ENCODE peak calls at places on chromosome 9, in seven cellular contexts. One of them, this sample, is unnamed. For H3K36me3, the result is how much of the 10 kb centered on the place peaks cover.

GRCh38 chr9:134375430-134376385 is 49.5 kb downstream of the RXRA start:
- DNase-seq in GM06990: no peak
- DNase-seq in tibial artery: peak
- DNase-seq in right lobe of liver: peak
- DNase-seq in left ventricle myocardium inferior: peak
- DNase-seq in pancreas: peak
- DNase-seq in sigmoid colon: peak
- DNase-seq in this sample: peak

GRCh38 chr9:16001856-16002255 is 449.0 kb downstream of the CCDC171 start:
- DNase-seq in left ventricle myocardium inferior: no peak
- DNase-seq in pancreas: no peak
- DNase-seq in tibial artery: no peak
- DNase-seq in sigmoid colon: no peak
- DNase-seq in right lobe of liver: no peak
- DNase-seq in GM06990: no peak
- DNase-seq in this sample: peak

GRCh38 chr9:31445960-31446359 is 938.5 kb upstream of the ACO1 start:
- DNase-seq in tibial artery: no peak
- DNase-seq in GM06990: no peak
- DNase-seq in pancreas: no peak
- DNase-seq in right lobe of liver: no peak
- DNase-seq in sigmoid colon: no peak
- DNase-seq in left ventricle myocardium inferior: no peak
- DNase-seq in this sample: no peak

GRCh38 chr9:125393426-125393825 is 131.8 kb downstream of the GAPVD1 start:
- DNase-seq in right lobe of liver: no peak
- DNase-seq in tibial artery: no peak
- DNase-seq in sigmoid colon: no peak
- DNase-seq in GM06990: peak
- DNase-seq in pancreas: no peak
- DNase-seq in left ventricle myocardium inferior: no peak
- DNase-seq in this sample: peak

GRCh38 chr9:27436234-27436633 is 87.9 kb upstream of the IFNK start:
- DNase-seq in GM06990: no peak
- DNase-seq in sigmoid colon: no peak
- DNase-seq in tibial artery: no peak
- DNase-seq in left ventricle myocardium inferior: no peak
- DNase-seq in pancreas: no peak
- DNase-seq in right lobe of liver: no peak
- DNase-seq in this sample: peak

GRCh38 chr9:124934290-124934689 is 6.6 kb downstream of the GOLGA1 start:
- DNase-seq in tibial artery: no peak
- DNase-seq in left ventricle myocardium inferior: no peak
- DNase-seq in pancreas: no peak
- DNase-seq in right lobe of liver: no peak
- DNase-seq in sigmoid colon: no peak
- DNase-seq in GM06990: no peak
- DNase-seq in this sample: peak

GRCh38 chr9:93084471-93084881 is 11.5 kb upstream of the CARD19 start:
- DNase-seq in tibial artery: peak
- DNase-seq in left ventricle myocardium inferior: no peak
- DNase-seq in pancreas: peak
- DNase-seq in right lobe of liver: peak
- DNase-seq in sigmoid colon: peak
- DNase-seq in GM06990: no peak
- DNase-seq in this sample: no peak

GRCh38 chr9:123742009-123742767 is 187.7 kb downstream of the DENND1A start:
- DNase-seq in GM06990: no peak
- DNase-seq in pancreas: no peak
- DNase-seq in tibial artery: peak
- DNase-seq in sigmoid colon: peak
- DNase-seq in left ventricle myocardium inferior: peak
- DNase-seq in right lobe of liver: peak
- DNase-seq in this sample: no peak

GRCh38 chr9:91522496-91522895 is 98.9 kb upstream of the NFIL3 start:
- DNase-seq in pancreas: no peak
- DNase-seq in sigmoid colon: no peak
- DNase-seq in right lobe of liver: no peak
- DNase-seq in GM06990: no peak
- DNase-seq in left ventricle myocardium inferior: no peak
- DNase-seq in tibial artery: no peak
- DNase-seq in this sample: no peak

GRCh38 chr9:80648336-80648735 is 1041.0 kb downstream of the TLE1 start:
- DNase-seq in sigmoid colon: no peak
- DNase-seq in pancreas: no peak
- DNase-seq in right lobe of liver: no peak
- DNase-seq in left ventricle myocardium inferior: no peak
- DNase-seq in GM06990: no peak
- DNase-seq in tibial artery: no peak
- DNase-seq in this sample: peak

GRCh38 chr9:104858271-104858670 is 69.7 kb downstream of the ABCA1 start:
- DNase-seq in left ventricle myocardium inferior: no peak
- DNase-seq in pancreas: no peak
- DNase-seq in tibial artery: no peak
- DNase-seq in sigmoid colon: no peak
- DNase-seq in right lobe of liver: no peak
- DNase-seq in GM06990: no peak
- DNase-seq in this sample: no peak

GRCh38 chr9:18351216-18351615 is 122.7 kb upstream of the ADAMTSL1 start:
- DNase-seq in tibial artery: no peak
- DNase-seq in left ventricle myocardium inferior: no peak
- DNase-seq in pancreas: no peak
- DNase-seq in right lobe of liver: no peak
- DNase-seq in GM06990: no peak
- DNase-seq in sigmoid colon: no peak
- DNase-seq in this sample: no peak

GRCh38 chr9:121253821-121254471 is 14.0 kb upstream of the GSN start:
- DNase-seq in pancreas: no peak
- DNase-seq in left ventricle myocardium inferior: no peak
- DNase-seq in right lobe of liver: no peak
- DNase-seq in GM06990: no peak
- DNase-seq in sigmoid colon: no peak
- DNase-seq in tibial artery: no peak
- DNase-seq in this sample: no peak

GRCh38 chr9:109108318-109108717 is 11.4 kb downstream of the TMEM245 start:
- DNase-seq in GM06990: no peak
- DNase-seq in sigmoid colon: no peak
- DNase-seq in pancreas: no peak
- DNase-seq in right lobe of liver: no peak
- DNase-seq in tibial artery: no peak
- DNase-seq in left ventricle myocardium inferior: no peak
- DNase-seq in this sample: peak

GRCh38 chr9:31519011-31519410 is 865.4 kb upstream of the ACO1 start:
- DNase-seq in pancreas: no peak
- DNase-seq in GM06990: no peak
- DNase-seq in tibial artery: no peak
- DNase-seq in left ventricle myocardium inferior: no peak
- DNase-seq in sigmoid colon: no peak
- DNase-seq in right lobe of liver: no peak
- DNase-seq in this sample: no peak

GRCh38 chr9:88781500-88782391 is 209.5 kb upstream of the S1PR3 start:
- DNase-seq in sigmoid colon: no peak
- DNase-seq in pancreas: no peak
- DNase-seq in tibial artery: peak
- DNase-seq in GM06990: no peak
- DNase-seq in left ventricle myocardium inferior: peak
- DNase-seq in right lobe of liver: no peak
- DNase-seq in this sample: peak

GRCh38 chr9:122370869-122371467 is at the start of gene PTGS1:
- DNase-seq in tibial artery: no peak
- DNase-seq in sigmoid colon: peak
- DNase-seq in GM06990: peak
- DNase-seq in right lobe of liver: peak
- DNase-seq in pancreas: peak
- DNase-seq in left ventricle myocardium inferior: peak
- DNase-seq in this sample: no peak

GRCh38 chr9:650362-650761 is 191.1 kb upstream of the DMRT1 start:
- DNase-seq in GM06990: no peak
- DNase-seq in left ventricle myocardium inferior: no peak
- DNase-seq in sigmoid colon: no peak
- DNase-seq in right lobe of liver: no peak
- DNase-seq in pancreas: no peak
- DNase-seq in tibial artery: no peak
- DNase-seq in this sample: no peak

DNA sequence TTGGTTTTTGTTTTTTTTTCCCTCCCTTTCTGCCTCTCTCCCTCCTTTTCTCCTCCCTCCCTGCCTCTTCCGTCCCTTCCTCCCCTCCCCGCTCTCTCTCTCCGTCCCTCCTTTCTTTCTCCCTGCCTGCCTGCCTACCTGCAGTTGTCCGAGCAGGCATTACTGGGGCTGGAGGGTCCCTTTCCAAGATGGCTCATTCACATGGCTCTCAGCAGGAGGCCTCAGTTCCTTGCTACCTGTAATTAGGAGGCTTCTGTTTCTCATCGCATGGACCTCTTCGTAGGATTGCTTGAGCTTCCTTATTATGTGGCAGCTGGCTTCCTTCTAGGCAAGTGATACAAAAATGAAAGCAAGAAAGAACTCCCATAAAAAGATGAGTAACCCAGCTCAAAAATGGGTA is 8.0 kb downstream of the RGS3 start:
- DNase-seq in tibial artery: no peak
- DNase-seq in right lobe of liver: no peak
- DNase-seq in pancreas: no peak
- DNase-seq in GM06990: no peak
- DNase-seq in sigmoid colon: no peak
- DNase-seq in left ventricle myocardium inferior: no peak
- DNase-seq in this sample: no peak
- H3K4me3 ChIP-seq in tibial artery: no peak
- H3K4me3 ChIP-seq in right lobe of liver: no peak
- H3K4me3 ChIP-seq in pancreas: no peak
- H3K4me3 ChIP-seq in GM06990: no peak
- H3K4me3 ChIP-seq in sigmoid colon: no peak
- H3K4me3 ChIP-seq in left ventricle myocardium inferior: no peak
- H3K4me3 ChIP-seq in this sample: no peak

GRCh38 chr9:14219865-14220655 is 93.9 kb downstream of the NFIB start:
- DNase-seq in left ventricle myocardium inferior: no peak
- DNase-seq in right lobe of liver: no peak
- DNase-seq in sigmoid colon: no peak
- DNase-seq in tibial artery: no peak
- DNase-seq in GM06990: no peak
- DNase-seq in pancreas: no peak
- DNase-seq in this sample: no peak
- TF ChIP-seq CTCF in left ventricle myocardium inferior: no peak
- TF ChIP-seq CTCF in right lobe of liver: no peak
- TF ChIP-seq CTCF in sigmoid colon: no peak
- TF ChIP-seq CTCF in tibial artery: no peak
- TF ChIP-seq CTCF in GM06990: no peak
- TF ChIP-seq CTCF in pancreas: no peak
- TF ChIP-seq CTCF in this sample: no peak

GRCh38 chr9:94176582-94176981 is 82.5 kb upstream of the ZNF169 start:
- DNase-seq in right lobe of liver: no peak
- DNase-seq in GM06990: no peak
- DNase-seq in sigmoid colon: no peak
- DNase-seq in left ventricle myocardium inferior: no peak
- DNase-seq in tibial artery: no peak
- DNase-seq in pancreas: no peak
- DNase-seq in this sample: no peak

GRCh38 chr9:94178927-94179326 is 80.2 kb upstream of the ZNF169 start:
- DNase-seq in sigmoid colon: no peak
- DNase-seq in tibial artery: no peak
- DNase-seq in left ventricle myocardium inferior: no peak
- DNase-seq in GM06990: no peak
- DNase-seq in right lobe of liver: no peak
- DNase-seq in pancreas: no peak
- DNase-seq in this sample: no peak

GRCh38 chr9:94173632-94174031 is 85.5 kb upstream of the ZNF169 start:
- DNase-seq in sigmoid colon: no peak
- DNase-seq in right lobe of liver: no peak
- DNase-seq in tibial artery: no peak
- DNase-seq in GM06990: peak
- DNase-seq in left ventricle myocardium inferior: no peak
- DNase-seq in pancreas: no peak
- DNase-seq in this sample: no peak

GRCh38 chr9:94174164-94174563 is 84.9 kb upstream of the ZNF169 start:
- DNase-seq in sigmoid colon: no peak
- DNase-seq in left ventricle myocardium inferior: no peak
- DNase-seq in pancreas: no peak
- DNase-seq in GM06990: no peak
- DNase-seq in tibial artery: no peak
- DNase-seq in right lobe of liver: no peak
- DNase-seq in this sample: no peak

DNA sequence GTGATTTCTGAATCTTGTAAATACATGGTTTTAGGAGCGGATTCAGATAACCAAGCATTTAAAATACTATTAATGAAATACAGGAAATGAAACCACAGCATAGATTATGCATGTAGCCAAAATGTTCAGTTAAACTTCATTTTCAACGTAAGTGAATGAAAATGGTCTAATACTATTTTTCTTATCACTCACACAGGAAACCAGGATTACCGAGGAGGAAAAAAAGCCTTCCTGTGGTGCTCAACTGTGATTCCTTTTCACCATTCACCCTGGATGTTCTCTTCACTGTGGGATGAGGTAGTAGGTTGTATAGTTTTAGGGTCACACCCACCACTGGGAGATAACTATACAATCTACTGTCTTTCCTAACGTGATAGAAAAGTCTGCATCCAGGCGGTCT is 83.4 kb upstream of the ZNF169 start:
- DNase-seq in sigmoid colon: no peak
- DNase-seq in tibial artery: no peak
- DNase-seq in GM06990: no peak
- DNase-seq in pancreas: no peak
- DNase-seq in left ventricle myocardium inferior: no peak
- DNase-seq in right lobe of liver: no peak
- DNase-seq in this sample: peak
- H3K36me3 ChIP-seq in sigmoid colon: under half
- H3K36me3 ChIP-seq in tibial artery: under half
- H3K36me3 ChIP-seq in GM06990: under half
- H3K36me3 ChIP-seq in pancreas: under half
- H3K36me3 ChIP-seq in left ventricle myocardium inferior: under half
- H3K36me3 ChIP-seq in right lobe of liver: under half
- H3K36me3 ChIP-seq in this sample: under half

DNA sequence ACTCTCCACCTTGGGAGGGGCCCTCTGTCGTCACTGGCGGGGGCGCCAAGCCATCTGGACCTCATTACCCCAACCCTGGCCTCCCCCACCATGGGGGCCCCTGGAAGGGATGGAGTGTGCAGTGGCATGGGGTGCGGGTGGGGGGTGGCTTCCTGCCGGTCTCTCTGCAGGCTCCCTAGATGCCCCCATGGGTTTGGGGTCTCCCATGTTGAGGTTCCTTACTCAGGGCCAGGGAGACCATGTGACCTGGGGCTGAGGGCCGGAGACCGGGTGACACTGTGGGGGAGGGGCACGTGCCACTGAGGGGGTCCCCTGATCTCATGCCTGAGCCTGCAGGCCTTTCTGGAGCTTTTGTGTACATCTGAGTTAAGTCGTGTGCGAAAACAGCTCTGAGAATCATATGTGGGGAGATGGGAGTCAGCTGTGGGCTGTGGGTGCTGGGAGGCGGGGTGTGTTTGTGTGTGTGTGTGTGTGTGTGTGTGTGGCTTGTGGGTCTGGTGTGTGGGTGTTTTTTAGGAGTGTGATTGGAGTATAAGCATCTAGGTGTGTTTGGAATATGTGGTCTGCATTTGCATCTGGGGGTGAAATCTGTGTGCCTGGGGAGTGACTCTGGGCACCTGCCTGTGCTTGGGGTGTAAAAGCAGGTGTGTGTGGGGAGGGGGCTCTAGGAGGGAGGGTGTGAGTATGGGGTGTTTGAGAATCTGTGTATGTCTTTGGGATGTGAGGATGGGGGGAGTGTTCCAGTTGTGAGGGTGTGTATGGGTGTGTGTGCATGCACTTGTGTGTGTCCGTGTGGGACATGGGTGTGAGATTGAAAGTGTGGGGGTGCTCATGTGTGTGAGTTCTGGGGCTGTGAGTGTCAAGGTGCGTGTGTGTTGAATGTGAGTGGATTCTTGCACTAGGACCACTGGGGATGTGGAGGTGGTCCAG is 32.1 kb downstream of the GOLGA2 start:
- DNase-seq in left ventricle myocardium inferior: peak
- DNase-seq in right lobe of liver: no peak
- DNase-seq in pancreas: no peak
- DNase-seq in tibial artery: no peak
- DNase-seq in sigmoid colon: peak
- DNase-seq in GM06990: no peak
- DNase-seq in this sample: no peak
- H3K4me3 ChIP-seq in left ventricle myocardium inferior: peak
- H3K4me3 ChIP-seq in right lobe of liver: no peak
- H3K4me3 ChIP-seq in pancreas: no peak
- H3K4me3 ChIP-seq in tibial artery: peak
- H3K4me3 ChIP-seq in sigmoid colon: peak
- H3K4me3 ChIP-seq in GM06990: no peak
- H3K4me3 ChIP-seq in this sample: peak